ENCODE peak calls at places on chromosomes 13 and 19, in six cellular contexts. V, W, D, C, G and F are unnamed samples.
A peak's percentile ranks its signal among the peaks of the same experiment; 100 is the strongest.

GRCh38 chr13:44685641-44686040 is 109.5 kb upstream of the TSC22D1 start:
- DNase-seq in V (no peak), W (no peak), C (no peak), G (peak; percentile 20), D (no peak), F (no peak)

GRCh38 chr19:1725100-1726064 is 27.9 kb upstream of the ONECUT3 start:
- DNase-seq in C (peak; percentile 42), V (peak; percentile 69), W (peak; percentile 50), G (peak; percentile 35), D (peak; percentile 55), F (peak; percentile 47)

GRCh38 chr19:45524575-45525129 is 17.4 kb downstream of the VASP start:
- DNase-seq in G (no peak), C (no peak), W (no peak), V (no peak), D (no peak), F (no peak)

GRCh38 chr13:32947886-32948285 is 68.3 kb upstream of the KL start:
- DNase-seq in G (no peak), V (peak; percentile 20), D (no peak), C (peak; percentile 3), W (no peak), F (peak; percentile 55)

GRCh38 chr13:23509781-23510543 is 60.2 kb upstream of the TNFRSF19 start:
- DNase-seq in W (no peak), C (no peak), V (no peak), G (peak; percentile 91), D (no peak), F (no peak)

GRCh38 chr19:45095496-45096413 is 2.8 kb downstream of the PPP1R37 start:
- DNase-seq in W (no peak), C (no peak), D (no peak), V (no peak), G (no peak), F (no peak)

GRCh38 chr13:93249259-93249917 is 22.8 kb downstream of the GPC6 start:
- DNase-seq in D (no peak), W (no peak), V (no peak), C (no peak), G (peak; percentile 90), F (no peak)

GRCh38 chr19:33861950-33862349 is 65.3 kb downstream of the KCTD15 start:
- DNase-seq in G (no peak), V (no peak), C (no peak), W (no peak), D (no peak), F (no peak)

GRCh38 chr13:62014299-62014698 is 598.6 kb upstream of the PCDH20 start:
- DNase-seq in V (peak; percentile 60), W (no peak), G (peak; percentile 1), C (no peak), D (no peak), F (peak; percentile 41)

GRCh38 chr19:49004133-49004532 is 10.4 kb downstream of the RUVBL2 start:
- DNase-seq in D (no peak), G (no peak), W (no peak), C (no peak), V (no peak), F (no peak)

GRCh38 chr13:98774776-98775175 is 22.3 kb upstream of the SLC15A1 start:
- DNase-seq in D (no peak), C (no peak), G (no peak), W (no peak), V (no peak), F (no peak)

GRCh38 chr13:24050292-24050711 is 110.2 kb upstream of the SPATA13 start:
- DNase-seq in C (peak; percentile 33), V (no peak), W (peak; percentile 28), G (peak; percentile 71), D (peak; percentile 65), F (no peak)

GRCh38 chr13:106403280-106403679 is 132.2 kb downstream of the EFNB2 start:
- DNase-seq in C (no peak), W (no peak), V (no peak), D (no peak), G (no peak), F (no peak)

GRCh38 chr19:44903602-44904425 is 1.8 kb upstream of the APOE start:
- DNase-seq in G (peak; percentile 59), D (peak; percentile 85), V (peak; percentile 51), W (peak; percentile 75), C (peak; percentile 52), F (peak; percentile 15)

GRCh38 chr19:6450166-6450565 is 9.4 kb downstream of the SLC25A23 start:
- DNase-seq in G (no peak), V (no peak), W (no peak), C (no peak), D (no peak), F (no peak)

GRCh38 chr13:104460553-104460952 is 1394.3 kb upstream of the SLC10A2 start:
- DNase-seq in G (peak; percentile 48), W (no peak), D (no peak), V (no peak), C (no peak), F (no peak)

GRCh38 chr19:18763674-18764590 is 27.2 kb downstream of the COMP start:
- DNase-seq in G (peak; percentile 65), C (no peak), W (peak; percentile 81), D (no peak), V (peak; percentile 75), F (no peak)

GRCh38 chr13:39612023-39612637 is 9.1 kb upstream of the LHFPL6 start:
- DNase-seq in W (peak; percentile 23), V (peak; percentile 15), G (peak; percentile 76), C (no peak), D (peak; percentile 48), F (peak; percentile 28)

GRCh38 chr13:60329221-60329983 is 67.6 kb upstream of the TDRD3 start:
- DNase-seq in W (no peak), V (peak; percentile 23), C (no peak), G (peak; percentile 57), D (no peak), F (peak; percentile 20)

GRCh38 chr13:26200811-26201210 is 21.3 kb downstream of the RNF6 start:
- DNase-seq in V (no peak), D (no peak), C (no peak), W (no peak), G (no peak), F (no peak)

GRCh38 chr19:45630463-45630862 is 8.7 kb downstream of the EML2 start:
- DNase-seq in D (no peak), C (no peak), G (peak; percentile 91), V (no peak), W (no peak), F (no peak)

GRCh38 chr19:39469567-39469966 is 11.1 kb upstream of the TIMM50 start:
- DNase-seq in W (no peak), C (no peak), V (no peak), D (no peak), G (no peak), F (no peak)

GRCh38 chr19:15260939-15261338 is 28.7 kb upstream of the EPHX3 start:
- DNase-seq in D (peak; percentile 37), W (no peak), G (no peak), V (no peak), C (no peak), F (no peak)

GRCh38 chr19:35459414-35460082 is 11.5 kb downstream of the FFAR2 start:
- DNase-seq in W (peak; percentile 43), V (no peak), C (no peak), G (peak; percentile 29), D (peak; percentile 70), F (no peak)

GRCh38 chr13:49214917-49215376 is 5.2 kb upstream of the MLNR start:
- DNase-seq in G (peak; percentile 23), V (no peak), W (peak; percentile 21), C (no peak), D (peak; percentile 65), F (no peak)

GRCh38 chr19:5851302-5851701 is at the start of gene FUT3:
- DNase-seq in C (no peak), V (no peak), W (no peak), G (no peak), D (no peak), F (no peak)

GRCh38 chr19:51681286-51681956 is 11.7 kb upstream of the SPACA6 start:
- DNase-seq in C (no peak), D (no peak), G (no peak), W (no peak), V (no peak), F (no peak)

GRCh38 chr19:12720851-12721655 is 2.7 kb downstream of the TNPO2 start:
- DNase-seq in D (peak; percentile 53), C (peak; percentile 12), G (peak; percentile 42), W (peak; percentile 33), V (no peak), F (peak; percentile 5)

GRCh38 chr19:32748497-32748896 is 28.9 kb downstream of the TDRD12 start:
- DNase-seq in C (no peak), V (no peak), D (no peak), W (no peak), G (no peak), F (no peak)

GRCh38 chr19:55494172-55494761 is 6.0 kb downstream of the SSC5D start:
- DNase-seq in C (no peak), V (no peak), D (peak; percentile 73), G (peak; percentile 28), W (peak; percentile 74), F (no peak)

GRCh38 chr19:973726-974563 is 10.2 kb upstream of the WDR18 start:
- DNase-seq in D (no peak), V (no peak), W (no peak), C (no peak), G (no peak), F (no peak)